ENCODE peak calls at places on chromosome 16, in eight cellular contexts. D is fibroblast of lung, A is uterus, M is ascending aorta, K is tibial artery, G is lower lobe of right lung, L is cardiac muscle cell, V is Peyer's patch. Q is an unnamed sample.

GRCh38 chr16:1310832-1311200 is 1.4 kb downstream of the UBE2I start:
- DNase-seq in D (no peak), A (no peak), M (no peak), K (no peak), G (no peak), L (no peak), V (peak; percentile 51), Q (peak; percentile 45)

GRCh38 chr16:73023752-73024570 is 24.0 kb downstream of the ZFHX3 start:
- DNase-seq in D (no peak), A (no peak), M (no peak), K (no peak), G (no peak), L (no peak), V (no peak), Q (no peak)

GRCh38 chr16:1708768-1709180 is 2.8 kb downstream of the MAPK8IP3 start:
- DNase-seq in D (peak; percentile 48), A (no peak), M (no peak), K (no peak), G (no peak), L (peak; percentile 69), V (no peak), Q (peak; percentile 12)

GRCh38 chr16:23482778-23483177 is 27.5 kb downstream of the GGA2 start:
- DNase-seq in D (no peak), A (no peak), M (no peak), K (no peak), G (no peak), L (no peak), V (no peak), Q (no peak)

GRCh38 chr16:58375386-58375785 is 16.9 kb upstream of the GINS3 start:
- DNase-seq in D (no peak), A (no peak), M (no peak), K (no peak), G (no peak), L (no peak), V (no peak), Q (no peak)

GRCh38 chr16:88130681-88131080 is 179.4 kb downstream of the BANP start:
- DNase-seq in D (no peak), A (no peak), M (no peak), K (no peak), G (peak; percentile 35), L (no peak), V (no peak), Q (no peak)

GRCh38 chr16:5851583-5851982 is 754.0 kb upstream of the EEF2KMT start:
- DNase-seq in D (no peak), A (no peak), M (no peak), K (no peak), G (no peak), L (no peak), V (no peak), Q (no peak)

GRCh38 chr16:23948949-23949392 is 113.2 kb downstream of the PRKCB start:
- DNase-seq in D (no peak), A (no peak), M (no peak), K (no peak), G (no peak), L (no peak), V (peak; percentile 77), Q (no peak)

GRCh38 chr16:85311741-85312140 is 199.5 kb upstream of the CIBAR2 start:
- DNase-seq in D (no peak), A (no peak), M (no peak), K (no peak), G (no peak), L (no peak), V (no peak), Q (no peak)

GRCh38 chr16:85313541-85314208 is 201.4 kb upstream of the CIBAR2 start:
- DNase-seq in D (peak; percentile 32), A (no peak), M (no peak), K (no peak), G (no peak), L (peak; percentile 11), V (no peak), Q (peak; percentile 28)

GRCh38 chr16:85314633-85315032 is 202.4 kb upstream of the CIBAR2 start:
- DNase-seq in D (no peak), A (no peak), M (no peak), K (no peak), G (no peak), L (no peak), V (no peak), Q (no peak)

GRCh38 chr16:85312174-85312573 is 199.9 kb upstream of the CIBAR2 start:
- DNase-seq in D (no peak), A (no peak), M (no peak), K (no peak), G (no peak), L (no peak), V (no peak), Q (no peak)

DNA sequence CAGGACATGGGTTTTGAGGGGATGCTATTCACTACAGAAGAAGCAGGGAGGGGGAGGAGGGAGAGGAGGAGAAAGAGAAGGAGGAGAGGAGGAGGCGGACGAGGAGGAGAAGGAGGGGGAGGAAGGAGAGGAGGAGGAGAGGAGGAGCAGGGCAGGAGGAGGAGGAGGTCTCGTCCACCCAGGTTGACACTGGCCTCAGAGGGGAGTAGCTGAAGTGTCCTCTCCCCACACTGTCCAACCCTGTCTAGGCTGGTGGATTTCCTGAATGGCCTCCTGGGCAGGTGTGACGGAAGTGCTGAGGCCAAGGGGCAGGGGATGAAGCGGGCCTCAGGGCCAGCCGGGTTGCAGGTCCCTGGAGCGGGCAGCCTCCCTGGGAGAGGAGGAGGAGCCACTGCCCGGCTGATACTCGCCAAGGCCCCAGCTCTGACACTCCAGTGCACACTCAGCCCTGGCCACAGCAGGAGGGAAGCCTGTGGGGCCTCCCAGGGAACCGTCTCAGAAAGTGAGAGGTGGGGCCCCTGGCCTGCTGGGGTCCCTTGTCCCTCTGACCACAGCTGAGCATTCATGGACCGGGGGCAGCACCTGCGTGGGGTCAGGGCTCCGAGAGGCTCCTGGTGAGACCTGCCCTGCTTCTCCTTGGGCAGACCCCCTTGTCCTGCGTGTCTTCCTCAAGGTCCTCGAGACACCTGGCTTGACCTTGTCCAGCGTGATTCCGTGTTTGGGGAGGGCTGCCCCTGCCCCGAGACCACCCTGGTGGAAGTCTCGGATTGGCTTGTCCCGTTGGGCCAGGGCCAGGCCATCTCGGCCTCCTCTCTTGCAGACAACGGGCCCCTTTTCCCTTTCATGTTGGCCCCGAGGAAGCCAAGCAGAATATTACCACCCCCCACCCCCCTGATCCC is 200.6 kb upstream of the CIBAR2 start:
- DNase-seq in D (no peak), A (no peak), M (no peak), K (no peak), G (no peak), L (peak; percentile 15), V (no peak), Q (no peak)
- H3K4me1 ChIP-seq in D (no peaks in the 10 kb centered on the region), A (no peaks in the 10 kb centered on the region), M (peaks cover 3% of the 10 kb centered on the region), K (no peaks in the 10 kb centered on the region), G (peaks cover 38% of the 10 kb centered on the region), L (peaks cover 79% of the 10 kb centered on the region), V (no peaks in the 10 kb centered on the region), Q (peaks cover 25% of the 10 kb centered on the region)

DNA sequence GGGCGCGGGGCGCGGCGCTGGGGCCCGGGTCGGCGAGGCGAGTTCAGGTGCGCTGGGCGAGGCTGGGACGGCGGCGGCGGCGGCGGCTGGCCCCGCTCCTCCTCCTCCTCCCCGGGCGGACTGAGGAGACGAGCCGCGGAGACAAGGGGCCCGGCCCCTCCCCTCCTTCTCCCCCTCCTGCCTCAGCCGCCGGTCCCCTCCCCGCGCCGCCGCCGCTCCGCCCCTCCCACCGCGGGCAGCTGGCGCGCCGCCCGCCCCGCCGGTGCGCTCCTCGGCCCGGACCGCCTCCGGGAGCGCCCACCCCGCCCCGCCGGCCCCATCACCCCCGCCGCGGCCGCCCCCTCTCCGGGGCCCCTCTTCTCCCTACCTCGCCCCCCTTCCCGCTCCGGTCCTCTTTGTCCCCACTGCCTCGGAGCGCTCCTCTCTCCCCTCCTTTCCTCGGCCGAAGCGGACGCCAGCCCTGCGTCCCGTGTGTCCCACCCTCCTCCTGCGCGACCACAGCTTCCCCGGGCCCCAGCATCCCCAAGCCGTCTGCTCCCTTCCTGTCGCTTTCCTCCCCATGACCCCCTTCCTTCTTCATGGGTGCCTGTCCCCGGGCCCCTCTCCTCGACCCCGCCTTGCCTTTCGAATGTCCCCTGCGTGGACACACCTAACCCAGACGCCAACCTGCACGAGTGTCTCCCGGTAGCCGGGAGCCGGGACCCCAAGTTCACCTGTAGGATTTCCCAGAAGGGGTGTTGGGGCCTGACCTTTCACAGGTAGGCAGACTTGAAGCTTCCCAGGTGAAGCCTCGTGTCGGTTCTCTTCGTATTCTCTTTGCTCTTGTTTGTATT is at the start of gene TOX3:
- DNase-seq in D (no peak), A (no peak), M (no peak), K (no peak), G (no peak), L (no peak), V (no peak), Q (no peak)
- H3K4me3 ChIP-seq in D (peak within 1 kb of the TSS; percentile 51), A (peak within 1 kb of the TSS; percentile 28), M (peak within 1 kb of the TSS; percentile 53), K (peak within 1 kb of the TSS; percentile 42), G (peak within 1 kb of the TSS; percentile 48), L (peak within 1 kb of the TSS; percentile 38), V (peak within 1 kb of the TSS; percentile 88), Q (no peak within 1 kb of the TSS)

DNA sequence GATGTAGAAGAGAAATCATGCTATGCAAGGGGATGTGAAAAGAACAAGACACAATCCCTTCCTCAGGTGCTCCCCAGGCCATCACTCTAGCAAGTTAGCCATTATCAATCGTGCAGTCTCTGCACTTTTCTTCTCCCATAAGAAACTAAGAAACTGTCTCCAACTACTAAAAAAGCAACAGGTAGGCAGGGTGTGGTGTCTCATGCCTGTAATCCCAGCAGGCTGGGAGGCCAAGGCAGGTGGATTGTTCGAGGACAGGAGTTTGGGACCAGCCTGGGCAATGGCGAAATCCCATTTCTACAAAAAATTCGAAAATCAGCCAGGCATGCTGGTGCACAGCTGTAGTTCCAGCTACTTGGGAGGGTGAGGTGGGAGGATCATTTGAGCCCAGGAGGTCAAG is 13.8 kb downstream of the PARN start:
- DNase-seq in D (no peak), A (no peak), M (no peak), K (no peak), G (no peak), L (no peak), V (no peak), Q (no peak)
- H3K36me3 ChIP-seq in D (no peaks in the 10 kb centered on the region), A (no peaks in the 10 kb centered on the region), M (peaks cover 44% of the 10 kb centered on the region), K (peaks cover 44% of the 10 kb centered on the region), G (peaks cover 96% of the 10 kb centered on the region), L (peaks cover 27% of the 10 kb centered on the region), V (no peaks in the 10 kb centered on the region), Q (peaks cover 73% of the 10 kb centered on the region)

GRCh38 chr16:8935989-8936388 is 27.7 kb downstream of the USP7 start:
- DNase-seq in D (no peak), A (no peak), M (no peak), K (no peak), G (no peak), L (peak; percentile 10), V (peak; percentile 46), Q (no peak)

GRCh38 chr16:8934601-8935000 is 29.1 kb downstream of the USP7 start:
- DNase-seq in D (no peak), A (no peak), M (no peak), K (no peak), G (no peak), L (no peak), V (no peak), Q (no peak)

GRCh38 chr16:8941718-8942344 is 21.9 kb downstream of the USP7 start:
- DNase-seq in D (no peak), A (no peak), M (no peak), K (no peak), G (no peak), L (no peak), V (no peak), Q (no peak)

GRCh38 chr16:8936421-8936820 is 27.3 kb downstream of the USP7 start:
- DNase-seq in D (peak; percentile 30), A (no peak), M (no peak), K (no peak), G (no peak), L (peak; percentile 41), V (peak; percentile 43), Q (peak; percentile 36)

DNA sequence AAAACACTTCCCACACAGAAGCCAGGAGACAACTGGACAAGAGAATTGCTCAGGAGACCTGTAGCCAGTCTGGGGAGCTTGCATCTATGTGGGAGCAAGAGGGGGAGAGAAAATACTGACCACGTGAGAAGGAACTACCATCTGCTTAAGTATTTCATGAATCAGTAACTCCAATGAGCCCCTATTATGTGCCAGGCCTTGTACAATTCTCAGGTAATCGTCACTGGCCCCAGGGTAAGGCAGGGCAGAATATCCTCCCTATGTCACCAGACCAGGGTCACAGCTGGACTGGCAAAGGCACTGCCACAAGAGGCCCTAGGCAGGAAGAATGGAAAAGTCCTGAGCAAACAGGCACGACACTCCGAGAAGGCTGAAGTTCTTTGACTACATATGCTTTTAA is 25.9 kb downstream of the USP7 start:
- DNase-seq in D (no peak), A (no peak), M (no peak), K (no peak), G (no peak), L (no peak), V (no peak), Q (no peak)
- H3K4me1 ChIP-seq in D (no peaks in the 10 kb centered on the region), A (peaks cover 9% of the 10 kb centered on the region), M (peaks cover 3% of the 10 kb centered on the region), K (no peaks in the 10 kb centered on the region), G (peaks cover 48% of the 10 kb centered on the region), L (no peaks in the 10 kb centered on the region), V (no peaks in the 10 kb centered on the region), Q (peaks cover 3% of the 10 kb centered on the region)